ENCODE peak calls at places on chromosome X, in four cellular contexts. F is ovary, K is cardiac muscle cell, P is tibial nerve. I is an unnamed sample.

GRCh38 chrX:29297171-29297800 is 710.0 kb downstream of the IL1RAPL1 start:
- DNase-seq in F (no peak), K (no peak), P (no peak), I (no peak)

GRCh38 chrX:149631293-149632165 is at the start of gene TMEM185A:
- DNase-seq in F (peak), K (peak), P (peak), I (peak)

GRCh38 chrX:50470103-50471031 is at the start of gene DGKK:
- DNase-seq in F (no peak), K (no peak), P (no peak), I (no peak)

GRCh38 chrX:136920001-136920400 is 39.5 kb upstream of the RBMX start:
- DNase-seq in F (no peak), K (no peak), P (no peak), I (no peak)

GRCh38 chrX:109843963-109844751 is 111.1 kb upstream of the ACSL4 start:
- DNase-seq in F (no peak), K (no peak), P (no peak), I (no peak)

GRCh38 chrX:34578237-34578636 is 78.8 kb downstream of the TMEM47 start:
- DNase-seq in F (no peak), K (peak), P (no peak), I (peak)

GRCh38 chrX:141469469-141469868 is 115.1 kb downstream of the SPANXA1 start:
- DNase-seq in F (no peak), K (peak), P (no peak), I (no peak)

GRCh38 chrX:72120798-72121197 is 10.9 kb downstream of the RTL5 start:
- DNase-seq in F (no peak), K (no peak), P (no peak), I (peak)

GRCh38 chrX:13699183-13699826 is 10.4 kb downstream of the RAB9A start:
- DNase-seq in F (no peak), K (no peak), P (no peak), I (peak)

GRCh38 chrX:10564484-10564883 is 55.9 kb downstream of the MID1 start:
- DNase-seq in F (no peak), K (no peak), P (no peak), I (no peak)

GRCh38 chrX:109934434-109934833 is 68.5 kb upstream of the TMEM164 start:
- DNase-seq in F (no peak), K (peak), P (no peak), I (no peak)

GRCh38 chrX:70132244-70132643 is 1.0 kb upstream of the IGBP1 start:
- DNase-seq in F (no peak), K (no peak), P (no peak), I (peak)

GRCh38 chrX:118347131-118347530 is 1.2 kb downstream of the WDR44 start:
- DNase-seq in F (no peak), K (peak), P (no peak), I (peak)

GRCh38 chrX:53239474-53239873 is 14.5 kb upstream of the KDM5C start:
- DNase-seq in F (no peak), K (no peak), P (no peak), I (peak)

GRCh38 chrX:104695593-104695992 is 129.6 kb downstream of the IL1RAPL2 start:
- DNase-seq in F (no peak), K (no peak), P (no peak), I (no peak)

GRCh38 chrX:44904542-44905115 is 31.6 kb downstream of the KDM6A start:
- DNase-seq in F (no peak), K (no peak), P (no peak), I (no peak)

GRCh38 chrX:48914593-48915493 is 3.4 kb upstream of the SLC35A2 start:
- DNase-seq in F (no peak), K (no peak), P (no peak), I (no peak)

GRCh38 chrX:153406903-153407302 is 4.4 kb upstream of the ZFP92 start:
- DNase-seq in F (peak), K (no peak), P (no peak), I (no peak)

GRCh38 chrX:7218321-7219152 is 70.6 kb upstream of the PUDP start:
- DNase-seq in F (no peak), K (no peak), P (no peak), I (no peak)

GRCh38 chrX:151975228-151975593 is 735 bp upstream of the GABRE start:
- DNase-seq in F (no peak), K (no peak), P (no peak), I (no peak)

GRCh38 chrX:88982183-88982582 is 235.2 kb downstream of the CPXCR1 start:
- DNase-seq in F (no peak), K (no peak), P (no peak), I (no peak)

GRCh38 chrX:13762015-13762414 is 27.5 kb downstream of the OFD1 start:
- DNase-seq in F (no peak), K (no peak), P (no peak), I (no peak)

GRCh38 chrX:17361620-17362019 is 13.4 kb upstream of the NHS start:
- DNase-seq in F (no peak), K (no peak), P (no peak), I (no peak)

GRCh38 chrX:120464409-120464808 is 4.7 kb downstream of the LAMP2 start:
- DNase-seq in F (no peak), K (no peak), P (no peak), I (no peak)

GRCh38 chrX:132615396-132616131 is 126.7 kb upstream of the MBNL3 start:
- DNase-seq in F (peak), K (peak), P (no peak), I (peak)
- TF ChIP-seq CTCF in F (no peak), K (peak), P (peak), I (peak)

GRCh38 chrX:24173115-24173847 is 23.8 kb downstream of the ZFX start:
- DNase-seq in F (no peak), K (no peak), P (no peak), I (no peak)
- TF ChIP-seq CTCF in F (no peak), K (no peak), P (no peak), I (no peak)

GRCh38 chrX:99857455-99857854 is 552.6 kb downstream of the PCDH19 start:
- DNase-seq in F (no peak), K (no peak), P (no peak), I (peak)
- TF ChIP-seq CTCF in F (no peak), K (no peak), P (no peak), I (peak)

DNA sequence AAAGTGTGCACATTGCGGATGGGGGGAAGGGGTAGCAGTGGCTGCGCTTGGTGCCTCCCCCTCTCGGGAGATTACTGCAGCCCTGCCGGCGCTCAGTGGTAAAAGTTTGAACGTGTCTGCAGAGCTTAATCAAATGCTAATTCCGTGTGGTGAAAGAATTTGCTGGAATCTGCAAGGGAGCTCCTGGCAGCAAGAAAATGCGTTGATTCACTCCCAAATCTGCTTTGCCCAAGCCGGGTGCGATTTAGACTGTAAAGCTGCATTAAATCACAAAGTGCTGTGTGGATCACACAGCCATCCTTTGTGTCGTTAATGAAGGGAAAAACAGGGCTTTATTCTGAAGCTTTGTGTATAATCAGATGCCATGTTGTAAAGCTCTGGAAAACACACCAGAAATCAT is 444.1 kb downstream of the BCOR start:
- DNase-seq in F (no peak), K (peak), P (no peak), I (no peak)
- TF ChIP-seq CTCF in F (no peak), K (no peak), P (no peak), I (no peak)

GRCh38 chrX:46404774-46405173 is 140.4 kb downstream of the ZNF674 start:
- DNase-seq in F (no peak), K (no peak), P (no peak), I (no peak)

GRCh38 chrX:46407753-46408130 is 137.5 kb downstream of the ZNF674 start:
- DNase-seq in F (peak), K (peak), P (no peak), I (no peak)

GRCh38 chrX:46407036-46407752 is 138.0 kb downstream of the ZNF674 start:
- DNase-seq in F (no peak), K (no peak), P (no peak), I (no peak)

DNA sequence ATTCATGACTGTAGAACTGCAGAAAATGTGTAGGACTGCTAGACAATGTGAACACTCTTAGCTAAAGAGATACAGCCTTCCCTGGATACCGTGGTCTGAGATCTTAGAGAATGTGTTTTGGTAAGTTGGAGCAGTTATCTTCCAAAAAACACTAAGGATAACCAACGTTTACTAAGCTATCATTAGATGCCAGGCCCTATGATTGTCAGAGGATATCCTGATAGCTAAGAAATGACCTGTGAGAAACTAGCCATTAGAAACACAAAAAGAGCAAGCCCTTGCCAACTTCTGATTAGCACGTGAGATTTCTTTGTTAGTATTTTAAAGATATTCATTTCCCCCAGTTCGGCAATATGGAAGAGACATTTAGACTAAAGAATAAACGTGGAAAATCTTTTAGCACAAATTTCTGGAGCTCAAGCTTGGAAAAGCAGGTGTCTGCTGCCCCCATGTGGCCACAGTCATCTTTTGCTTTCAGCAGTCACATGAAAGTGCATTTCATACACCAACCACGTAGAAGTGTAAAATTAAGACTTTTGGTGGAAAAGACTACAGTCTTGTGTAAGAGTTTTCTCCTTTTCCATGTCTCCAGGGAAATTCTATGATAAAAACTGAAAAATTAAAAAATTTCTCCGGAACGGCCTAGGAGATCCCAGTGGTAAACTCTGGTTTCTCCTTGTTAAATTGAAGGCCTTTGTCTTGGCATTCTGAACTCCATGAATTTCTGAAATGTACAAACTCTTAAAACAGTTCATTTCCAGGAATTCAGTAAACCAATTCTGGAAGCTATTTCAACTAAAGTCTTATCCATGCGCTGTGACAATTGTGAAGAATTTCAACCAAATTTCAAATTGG is 136.4 kb downstream of the ZNF674 start:
- DNase-seq in F (peak), K (peak), P (peak), I (peak)
- TF ChIP-seq CTCF in F (peak), K (peak), P (peak), I (peak)

GRCh38 chrX:18931972-18932371 is 51.9 kb downstream of the PHKA2 start:
- DNase-seq in F (no peak), K (peak), P (no peak), I (peak)
- TF ChIP-seq CTCF in F (no peak), K (peak), P (no peak), I (peak)